ENCODE peak calls at places on chromosome 11, in four cellular contexts. B, Q, U and K are unnamed samples.

GRCh38 chr11:93574821-93575220 is 31.6 kb upstream of the SMCO4 start:
- DNase-seq in B (no peak), Q (no peak), U (no peak), K (no peak)

GRCh38 chr11:15704064-15704463 is 589.3 kb downstream of the INSC start:
- DNase-seq in B (no peak), Q (no peak), U (no peak), K (no peak)

GRCh38 chr11:112503410-112503809 is 242.8 kb upstream of the PLET1 start:
- DNase-seq in B (no peak), Q (no peak), U (no peak), K (no peak)

GRCh38 chr11:10758959-10759358 is 7.9 kb downstream of the CTR9 start:
- DNase-seq in B (no peak), Q (no peak), U (no peak), K (no peak)

GRCh38 chr11:70040452-70040851 is 37.7 kb upstream of the ANO1 start:
- DNase-seq in B (no peak), Q (no peak), U (no peak), K (no peak)

GRCh38 chr11:11620966-11621880 is 582 bp downstream of the GALNT18 start:
- DNase-seq in B (no peak), Q (no peak), U (peak; percentile 61), K (no peak)

GRCh38 chr11:128632151-128632791 is 44.9 kb upstream of the ETS1 start:
- DNase-seq in B (peak; percentile 40), Q (no peak), U (peak; percentile 68), K (peak; percentile 13)

GRCh38 chr11:104442320-104442719 is 278.4 kb upstream of the PDGFD start:
- DNase-seq in B (no peak), Q (no peak), U (no peak), K (no peak)

GRCh38 chr11:14620027-14620511 is 23.5 kb upstream of the PDE3B start:
- DNase-seq in B (no peak), Q (no peak), U (peak; percentile 56), K (no peak)

GRCh38 chr11:79616392-79616831 is 175.6 kb upstream of the TENM4 start:
- DNase-seq in B (no peak), Q (no peak), U (peak; percentile 19), K (no peak)

GRCh38 chr11:69630009-69630870 is 10.7 kb upstream of the CCND1 start:
- DNase-seq in B (no peak), Q (no peak), U (peak; percentile 55), K (no peak)

GRCh38 chr11:96228472-96228871 is 114.5 kb downstream of the MAML2 start:
- DNase-seq in B (no peak), Q (peak; percentile 67), U (peak; percentile 66), K (peak; percentile 96)

GRCh38 chr11:107009190-107009589 is 9.1 kb downstream of the GUCY1A2 start:
- DNase-seq in B (no peak), Q (no peak), U (no peak), K (no peak)

GRCh38 chr11:113673566-113674396 is 32.3 kb downstream of the TMPRSS5 start:
- DNase-seq in B (no peak), Q (no peak), U (no peak), K (no peak)

GRCh38 chr11:107916671-107917241 is 11.5 kb upstream of the RAB39A start:
- DNase-seq in B (peak; percentile 24), Q (no peak), U (peak; percentile 46), K (no peak)

GRCh38 chr11:32433249-32434115 is 1.9 kb downstream of the WT1 start:
- DNase-seq in B (no peak), Q (no peak), U (no peak), K (no peak)

GRCh38 chr11:35141538-35141937 is 2.6 kb downstream of the CD44 start:
- DNase-seq in B (peak; percentile 34), Q (no peak), U (no peak), K (no peak)

GRCh38 chr11:99069831-99070444 is 49.2 kb downstream of the CNTN5 start:
- DNase-seq in B (no peak), Q (no peak), U (peak; percentile 49), K (no peak)

GRCh38 chr11:57288771-57289579 is 35.8 kb downstream of the TNKS1BP1 start:
- DNase-seq in B (no peak), Q (no peak), U (no peak), K (no peak)

GRCh38 chr11:131894615-131895544 is 524.5 kb downstream of the NTM start:
- DNase-seq in B (no peak), Q (no peak), U (no peak), K (no peak)

GRCh38 chr11:12258451-12258850 is 118.9 kb upstream of the PARVA start:
- DNase-seq in B (no peak), Q (no peak), U (peak; percentile 77), K (no peak)

GRCh38 chr11:109818303-109818702 is 274.9 kb upstream of the ZC3H12C start:
- DNase-seq in B (no peak), Q (no peak), U (no peak), K (no peak)

GRCh38 chr11:45147871-45148270 is 1.4 kb downstream of the PRDM11 start:
- DNase-seq in B (no peak), Q (no peak), U (no peak), K (no peak)

GRCh38 chr11:76660533-76661305 is 9.8 kb downstream of the LRRC32 start:
- DNase-seq in B (no peak), Q (no peak), U (no peak), K (no peak)

GRCh38 chr11:23727821-23728220 is 769.0 kb upstream of the LUZP2 start:
- DNase-seq in B (no peak), Q (no peak), U (peak; percentile 8), K (peak; percentile 77)

GRCh38 chr11:117456027-117456720 is 128.5 kb downstream of the CEP164 start:
- DNase-seq in B (no peak), Q (no peak), U (no peak), K (no peak)

GRCh38 chr11:10294289-10294953 is 402 bp upstream of the SBF2 start:
- DNase-seq in B (no peak), Q (no peak), U (peak; percentile 70), K (no peak)

GRCh38 chr11:105524286-105524685 is 85.6 kb upstream of the GRIA4 start:
- DNase-seq in B (no peak), Q (no peak), U (no peak), K (no peak)

GRCh38 chr11:43904737-43905515 is 24.3 kb downstream of the ALKBH3 start:
- DNase-seq in B (no peak), Q (no peak), U (no peak), K (no peak)

GRCh38 chr11:2402890-2403645 is 2.5 kb downstream of the TSSC4 start:
- DNase-seq in B (no peak), Q (no peak), U (no peak), K (no peak)

GRCh38 chr11:2402106-2402505 is 1.6 kb downstream of the TSSC4 start:
- DNase-seq in B (no peak), Q (no peak), U (no peak), K (no peak)

GRCh38 chr11:2400069-2400760 is at the start of gene TSSC4:
- DNase-seq in B (peak; percentile 99), Q (peak; percentile 99), U (peak; percentile 100), K (peak; percentile 98)

GRCh38 chr11:2400761-2401435 is 348 bp downstream of the TSSC4 start:
- DNase-seq in B (no peak), Q (no peak), U (no peak), K (no peak)

GRCh38 chr11:2401436-2401984 is 960 bp downstream of the TSSC4 start:
- DNase-seq in B (no peak), Q (no peak), U (no peak), K (no peak)
- TF ChIP-seq CTCF in B (no peak), Q (no peak), U (no peak), K (peak; percentile 7)

DNA sequence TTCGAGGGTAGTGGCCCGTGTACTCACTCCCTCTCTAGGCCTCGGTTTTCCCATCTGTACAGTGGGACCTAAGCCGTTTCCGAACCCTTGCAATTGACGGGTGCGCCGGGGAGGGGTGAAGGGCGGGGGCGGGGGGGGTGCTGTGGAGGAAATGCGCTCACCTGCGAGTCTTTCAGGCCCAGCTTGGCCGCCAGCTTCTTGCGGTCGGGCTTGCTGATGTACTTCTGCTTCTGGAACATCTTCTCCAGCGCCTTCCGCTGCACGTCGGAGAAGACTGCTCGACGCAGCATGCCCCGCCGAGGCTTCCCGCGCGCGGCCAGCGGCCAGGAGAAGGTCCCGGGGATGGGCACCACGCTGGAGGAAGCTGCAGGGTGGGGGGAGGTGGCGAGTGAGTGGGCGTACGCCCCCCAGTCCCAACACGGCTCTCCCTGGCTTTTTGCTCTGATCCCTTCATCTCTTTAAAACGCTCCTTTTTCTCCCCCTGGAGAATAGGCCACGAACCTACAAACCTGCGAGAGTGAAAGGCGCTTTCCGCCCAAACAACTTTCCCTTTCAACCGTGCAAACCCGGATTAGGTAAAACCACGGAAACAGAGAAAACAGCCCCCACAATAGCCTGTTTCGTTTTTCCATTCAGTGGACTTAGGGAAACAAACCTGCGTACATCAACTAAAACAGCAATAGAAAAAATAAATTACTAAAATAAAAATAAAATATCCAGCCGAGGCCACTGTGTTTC is 3.2 kb downstream of the DBX1 start:
- DNase-seq in B (peak; percentile 40), Q (no peak), U (no peak), K (no peak)
- H3K4me3 ChIP-seq in B (peak overlapping the region; percentile 64), Q (no peak overlapping the region), U (peak overlapping the region; percentile 16), K (no peak overlapping the region)

GRCh38 chr11:21514298-21514697 is 678.6 kb upstream of the ANO5 start:
- DNase-seq in B (no peak), Q (no peak), U (peak; percentile 30), K (no peak)
- TF ChIP-seq CTCF in B (no peak), Q (no peak), U (peak; percentile 51), K (peak; percentile 70)

GRCh38 chr11:123116486-123116885 is 54.5 kb upstream of the HSPA8 start:
- DNase-seq in B (no peak), Q (no peak), U (no peak), K (no peak)

GRCh38 chr11:123125169-123125568 is 63.2 kb upstream of the HSPA8 start:
- DNase-seq in B (no peak), Q (no peak), U (no peak), K (no peak)

GRCh38 chr11:123122852-123123251 is 60.9 kb upstream of the HSPA8 start:
- DNase-seq in B (no peak), Q (no peak), U (no peak), K (no peak)

DNA sequence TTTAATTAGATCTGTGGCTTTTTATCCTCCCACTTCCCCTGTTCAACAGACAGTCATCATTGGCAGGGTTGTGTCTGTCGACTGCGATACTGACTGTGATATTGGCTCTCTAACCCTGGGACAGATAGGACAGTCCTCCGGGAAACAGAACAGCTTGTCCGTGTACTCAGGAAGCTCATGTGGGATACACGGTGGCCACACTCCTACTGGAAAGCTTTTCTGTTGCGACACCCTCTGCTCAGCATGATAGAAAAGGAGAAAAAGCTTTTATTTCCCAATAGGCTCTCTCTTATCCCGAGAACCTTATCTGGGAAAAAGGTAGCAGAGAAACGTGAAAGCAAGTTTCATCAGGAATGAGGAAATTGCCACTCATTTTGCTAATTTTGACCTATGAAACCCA is 60.4 kb upstream of the HSPA8 start:
- DNase-seq in B (no peak), Q (no peak), U (peak; percentile 66), K (no peak)
- H3K4me3 ChIP-seq in B (no peak overlapping the region), Q (no peak overlapping the region), U (no peak overlapping the region), K (no peak overlapping the region)